ENCODE peak calls at places on chromosome 11, in ten cellular contexts. One of them, this sample, is unnamed.

GRCh38 chr11:96054870-96055705 is 131.2 kb upstream of the MTMR2 start:
- DNase-seq in gastrocnemius medialis: no peak
- DNase-seq in neuronal stem cell: peak; percentile 71
- DNase-seq in SW480: peak; percentile 80
- DNase-seq in epithelial cell of esophagus: peak; percentile 59
- DNase-seq in T1000: no peak
- DNase-seq in NCI-H1092 treated with DMSO at 0.1 percent for 48 hours: peak; percentile 37
- DNase-seq in germinal center: peak; percentile 27
- DNase-seq in iris pigment epithelial cell: peak; percentile 59
- DNase-seq in activated T-helper 1 cell treated with Interleukin-2 at 50 U/mL for 16 hours: no peak
- DNase-seq in this sample: peak; percentile 53

GRCh38 chr11:67668191-67668551 is 6.3 kb downstream of the ALDH3B2 start:
- DNase-seq in NCI-H1092 treated with DMSO at 0.1 percent for 48 hours: no peak
- DNase-seq in activated T-helper 1 cell treated with Interleukin-2 at 50 U/mL for 16 hours: no peak
- DNase-seq in neuronal stem cell: no peak
- DNase-seq in iris pigment epithelial cell: no peak
- DNase-seq in germinal center: no peak
- DNase-seq in T1000: no peak
- DNase-seq in gastrocnemius medialis: no peak
- DNase-seq in epithelial cell of esophagus: no peak
- DNase-seq in SW480: no peak
- DNase-seq in this sample: no peak

GRCh38 chr11:74849525-74850391 is 99.1 kb downstream of the XRRA1 start:
- DNase-seq in epithelial cell of esophagus: peak; percentile 49
- DNase-seq in neuronal stem cell: peak; percentile 17
- DNase-seq in iris pigment epithelial cell: peak; percentile 62
- DNase-seq in NCI-H1092 treated with DMSO at 0.1 percent for 48 hours: no peak
- DNase-seq in activated T-helper 1 cell treated with Interleukin-2 at 50 U/mL for 16 hours: no peak
- DNase-seq in germinal center: no peak
- DNase-seq in T1000: peak; percentile 85
- DNase-seq in SW480: peak; percentile 17
- DNase-seq in gastrocnemius medialis: no peak
- DNase-seq in this sample: no peak

GRCh38 chr11:126978911-126979310 is 21.7 kb downstream of the KIRREL3 start:
- DNase-seq in epithelial cell of esophagus: no peak
- DNase-seq in germinal center: no peak
- DNase-seq in T1000: no peak
- DNase-seq in SW480: no peak
- DNase-seq in neuronal stem cell: no peak
- DNase-seq in gastrocnemius medialis: no peak
- DNase-seq in iris pigment epithelial cell: no peak
- DNase-seq in NCI-H1092 treated with DMSO at 0.1 percent for 48 hours: peak; percentile 97
- DNase-seq in activated T-helper 1 cell treated with Interleukin-2 at 50 U/mL for 16 hours: no peak
- DNase-seq in this sample: no peak

GRCh38 chr11:3971756-3972404 is 116.4 kb downstream of the STIM1 start:
- DNase-seq in SW480: no peak
- DNase-seq in germinal center: no peak
- DNase-seq in activated T-helper 1 cell treated with Interleukin-2 at 50 U/mL for 16 hours: no peak
- DNase-seq in neuronal stem cell: no peak
- DNase-seq in T1000: no peak
- DNase-seq in iris pigment epithelial cell: peak; percentile 61
- DNase-seq in NCI-H1092 treated with DMSO at 0.1 percent for 48 hours: no peak
- DNase-seq in gastrocnemius medialis: no peak
- DNase-seq in epithelial cell of esophagus: peak; percentile 28
- DNase-seq in this sample: peak; percentile 23

GRCh38 chr11:62399868-62400245 is 19.0 kb upstream of the SCGB1A1 start:
- DNase-seq in activated T-helper 1 cell treated with Interleukin-2 at 50 U/mL for 16 hours: no peak
- DNase-seq in NCI-H1092 treated with DMSO at 0.1 percent for 48 hours: no peak
- DNase-seq in gastrocnemius medialis: no peak
- DNase-seq in iris pigment epithelial cell: no peak
- DNase-seq in neuronal stem cell: no peak
- DNase-seq in epithelial cell of esophagus: no peak
- DNase-seq in SW480: no peak
- DNase-seq in T1000: no peak
- DNase-seq in germinal center: no peak
- DNase-seq in this sample: no peak

GRCh38 chr11:43830928-43831440 is 49.6 kb upstream of the ALKBH3 start:
- DNase-seq in NCI-H1092 treated with DMSO at 0.1 percent for 48 hours: no peak
- DNase-seq in gastrocnemius medialis: peak; percentile 48
- DNase-seq in iris pigment epithelial cell: peak; percentile 100
- DNase-seq in germinal center: no peak
- DNase-seq in activated T-helper 1 cell treated with Interleukin-2 at 50 U/mL for 16 hours: no peak
- DNase-seq in neuronal stem cell: peak; percentile 24
- DNase-seq in SW480: peak; percentile 100
- DNase-seq in epithelial cell of esophagus: peak; percentile 99
- DNase-seq in T1000: peak; percentile 85
- DNase-seq in this sample: peak; percentile 77

GRCh38 chr11:110463153-110463552 is 33.4 kb downstream of the FDX1 start:
- DNase-seq in activated T-helper 1 cell treated with Interleukin-2 at 50 U/mL for 16 hours: no peak
- DNase-seq in germinal center: no peak
- DNase-seq in T1000: no peak
- DNase-seq in gastrocnemius medialis: peak; percentile 29
- DNase-seq in NCI-H1092 treated with DMSO at 0.1 percent for 48 hours: peak; percentile 58
- DNase-seq in neuronal stem cell: peak; percentile 23
- DNase-seq in epithelial cell of esophagus: peak; percentile 60
- DNase-seq in SW480: peak; percentile 21
- DNase-seq in iris pigment epithelial cell: peak; percentile 75
- DNase-seq in this sample: peak; percentile 63

GRCh38 chr11:71491531-71492329 is 35.3 kb upstream of the KRTAP5-7 start:
- DNase-seq in activated T-helper 1 cell treated with Interleukin-2 at 50 U/mL for 16 hours: no peak
- DNase-seq in neuronal stem cell: no peak
- DNase-seq in germinal center: no peak
- DNase-seq in gastrocnemius medialis: no peak
- DNase-seq in epithelial cell of esophagus: no peak
- DNase-seq in SW480: no peak
- DNase-seq in T1000: no peak
- DNase-seq in NCI-H1092 treated with DMSO at 0.1 percent for 48 hours: no peak
- DNase-seq in iris pigment epithelial cell: no peak
- DNase-seq in this sample: no peak

GRCh38 chr11:36306888-36307287 is 10.8 kb downstream of the PRR5L start:
- DNase-seq in activated T-helper 1 cell treated with Interleukin-2 at 50 U/mL for 16 hours: no peak
- DNase-seq in T1000: no peak
- DNase-seq in epithelial cell of esophagus: peak; percentile 32
- DNase-seq in SW480: peak; percentile 11
- DNase-seq in iris pigment epithelial cell: no peak
- DNase-seq in NCI-H1092 treated with DMSO at 0.1 percent for 48 hours: no peak
- DNase-seq in neuronal stem cell: no peak
- DNase-seq in germinal center: no peak
- DNase-seq in gastrocnemius medialis: no peak
- DNase-seq in this sample: peak; percentile 36

GRCh38 chr11:73380321-73380720 is 4.1 kb downstream of the RELT start:
- DNase-seq in germinal center: no peak
- DNase-seq in neuronal stem cell: no peak
- DNase-seq in T1000: no peak
- DNase-seq in gastrocnemius medialis: peak; percentile 82
- DNase-seq in iris pigment epithelial cell: no peak
- DNase-seq in epithelial cell of esophagus: no peak
- DNase-seq in NCI-H1092 treated with DMSO at 0.1 percent for 48 hours: no peak
- DNase-seq in SW480: no peak
- DNase-seq in activated T-helper 1 cell treated with Interleukin-2 at 50 U/mL for 16 hours: no peak
- DNase-seq in this sample: no peak

GRCh38 chr11:35746356-35747153 is 84.0 kb downstream of the TRIM44 start:
- DNase-seq in T1000: no peak
- DNase-seq in NCI-H1092 treated with DMSO at 0.1 percent for 48 hours: no peak
- DNase-seq in gastrocnemius medialis: no peak
- DNase-seq in germinal center: no peak
- DNase-seq in epithelial cell of esophagus: no peak
- DNase-seq in neuronal stem cell: no peak
- DNase-seq in iris pigment epithelial cell: no peak
- DNase-seq in SW480: no peak
- DNase-seq in activated T-helper 1 cell treated with Interleukin-2 at 50 U/mL for 16 hours: no peak
- DNase-seq in this sample: no peak

GRCh38 chr11:32881286-32881685 is 11.3 kb upstream of the QSER1 start:
- DNase-seq in gastrocnemius medialis: no peak
- DNase-seq in activated T-helper 1 cell treated with Interleukin-2 at 50 U/mL for 16 hours: no peak
- DNase-seq in SW480: no peak
- DNase-seq in germinal center: no peak
- DNase-seq in T1000: no peak
- DNase-seq in iris pigment epithelial cell: no peak
- DNase-seq in neuronal stem cell: no peak
- DNase-seq in NCI-H1092 treated with DMSO at 0.1 percent for 48 hours: no peak
- DNase-seq in epithelial cell of esophagus: peak; percentile 91
- DNase-seq in this sample: no peak

GRCh38 chr11:120197254-120197891 is 13.5 kb upstream of the OAF start:
- DNase-seq in neuronal stem cell: no peak
- DNase-seq in SW480: no peak
- DNase-seq in iris pigment epithelial cell: no peak
- DNase-seq in NCI-H1092 treated with DMSO at 0.1 percent for 48 hours: no peak
- DNase-seq in T1000: no peak
- DNase-seq in germinal center: no peak
- DNase-seq in activated T-helper 1 cell treated with Interleukin-2 at 50 U/mL for 16 hours: no peak
- DNase-seq in epithelial cell of esophagus: no peak
- DNase-seq in gastrocnemius medialis: no peak
- DNase-seq in this sample: peak; percentile 11

GRCh38 chr11:44779736-44780520 is 53.2 kb downstream of the TSPAN18 start:
- DNase-seq in gastrocnemius medialis: no peak
- DNase-seq in NCI-H1092 treated with DMSO at 0.1 percent for 48 hours: no peak
- DNase-seq in iris pigment epithelial cell: no peak
- DNase-seq in activated T-helper 1 cell treated with Interleukin-2 at 50 U/mL for 16 hours: no peak
- DNase-seq in SW480: no peak
- DNase-seq in neuronal stem cell: no peak
- DNase-seq in T1000: no peak
- DNase-seq in germinal center: no peak
- DNase-seq in epithelial cell of esophagus: no peak
- DNase-seq in this sample: no peak

GRCh38 chr11:47349521-47350095 is 2.9 kb downstream of the MYBPC3 start:
- DNase-seq in gastrocnemius medialis: no peak
- DNase-seq in neuronal stem cell: no peak
- DNase-seq in NCI-H1092 treated with DMSO at 0.1 percent for 48 hours: no peak
- DNase-seq in iris pigment epithelial cell: no peak
- DNase-seq in epithelial cell of esophagus: no peak
- DNase-seq in SW480: no peak
- DNase-seq in activated T-helper 1 cell treated with Interleukin-2 at 50 U/mL for 16 hours: no peak
- DNase-seq in T1000: no peak
- DNase-seq in germinal center: no peak
- DNase-seq in this sample: no peak

GRCh38 chr11:848380-848931 is 5.8 kb downstream of the TSPAN4 start:
- DNase-seq in epithelial cell of esophagus: peak; percentile 31
- DNase-seq in neuronal stem cell: no peak
- DNase-seq in iris pigment epithelial cell: no peak
- DNase-seq in T1000: peak; percentile 29
- DNase-seq in germinal center: peak; percentile 82
- DNase-seq in gastrocnemius medialis: no peak
- DNase-seq in SW480: no peak
- DNase-seq in activated T-helper 1 cell treated with Interleukin-2 at 50 U/mL for 16 hours: peak; percentile 52
- DNase-seq in NCI-H1092 treated with DMSO at 0.1 percent for 48 hours: peak; percentile 12
- DNase-seq in this sample: no peak

GRCh38 chr11:32056445-32056844 is 34.4 kb upstream of the RCN1 start:
- DNase-seq in germinal center: no peak
- DNase-seq in T1000: no peak
- DNase-seq in activated T-helper 1 cell treated with Interleukin-2 at 50 U/mL for 16 hours: no peak
- DNase-seq in epithelial cell of esophagus: no peak
- DNase-seq in iris pigment epithelial cell: peak; percentile 48
- DNase-seq in gastrocnemius medialis: no peak
- DNase-seq in NCI-H1092 treated with DMSO at 0.1 percent for 48 hours: no peak
- DNase-seq in SW480: peak; percentile 79
- DNase-seq in neuronal stem cell: no peak
- DNase-seq in this sample: peak; percentile 49

GRCh38 chr11:125062931-125063428 is at the start of gene SLC37A2:
- DNase-seq in SW480: peak; percentile 73
- DNase-seq in epithelial cell of esophagus: peak; percentile 74
- DNase-seq in germinal center: peak; percentile 84
- DNase-seq in activated T-helper 1 cell treated with Interleukin-2 at 50 U/mL for 16 hours: no peak
- DNase-seq in T1000: peak; percentile 43
- DNase-seq in gastrocnemius medialis: peak; percentile 56
- DNase-seq in iris pigment epithelial cell: peak; percentile 51
- DNase-seq in NCI-H1092 treated with DMSO at 0.1 percent for 48 hours: peak; percentile 33
- DNase-seq in neuronal stem cell: peak; percentile 62
- DNase-seq in this sample: peak; percentile 68

GRCh38 chr11:1305063-1305495 is 4.4 kb downstream of the TOLLIP start:
- DNase-seq in gastrocnemius medialis: no peak
- DNase-seq in SW480: no peak
- DNase-seq in T1000: no peak
- DNase-seq in NCI-H1092 treated with DMSO at 0.1 percent for 48 hours: no peak
- DNase-seq in epithelial cell of esophagus: no peak
- DNase-seq in iris pigment epithelial cell: no peak
- DNase-seq in germinal center: no peak
- DNase-seq in activated T-helper 1 cell treated with Interleukin-2 at 50 U/mL for 16 hours: no peak
- DNase-seq in neuronal stem cell: no peak
- DNase-seq in this sample: no peak

GRCh38 chr11:14636119-14636518 is 7.5 kb upstream of the PDE3B start:
- DNase-seq in NCI-H1092 treated with DMSO at 0.1 percent for 48 hours: no peak
- DNase-seq in activated T-helper 1 cell treated with Interleukin-2 at 50 U/mL for 16 hours: no peak
- DNase-seq in iris pigment epithelial cell: no peak
- DNase-seq in neuronal stem cell: no peak
- DNase-seq in SW480: no peak
- DNase-seq in epithelial cell of esophagus: no peak
- DNase-seq in germinal center: no peak
- DNase-seq in gastrocnemius medialis: no peak
- DNase-seq in T1000: no peak
- DNase-seq in this sample: no peak

GRCh38 chr11:67646535-67647336 is 3.8 kb downstream of the ACY3 start:
- DNase-seq in activated T-helper 1 cell treated with Interleukin-2 at 50 U/mL for 16 hours: peak; percentile 24
- DNase-seq in neuronal stem cell: no peak
- DNase-seq in germinal center: peak; percentile 71
- DNase-seq in gastrocnemius medialis: no peak
- DNase-seq in epithelial cell of esophagus: no peak
- DNase-seq in NCI-H1092 treated with DMSO at 0.1 percent for 48 hours: no peak
- DNase-seq in SW480: peak; percentile 66
- DNase-seq in T1000: no peak
- DNase-seq in iris pigment epithelial cell: no peak
- DNase-seq in this sample: no peak

GRCh38 chr11:6397636-6398035 is 7.4 kb downstream of the SMPD1 start:
- DNase-seq in epithelial cell of esophagus: peak; percentile 23
- DNase-seq in activated T-helper 1 cell treated with Interleukin-2 at 50 U/mL for 16 hours: no peak
- DNase-seq in germinal center: no peak
- DNase-seq in T1000: no peak
- DNase-seq in NCI-H1092 treated with DMSO at 0.1 percent for 48 hours: no peak
- DNase-seq in SW480: no peak
- DNase-seq in gastrocnemius medialis: no peak
- DNase-seq in neuronal stem cell: no peak
- DNase-seq in iris pigment epithelial cell: peak; percentile 45
- DNase-seq in this sample: no peak

GRCh38 chr11:41660585-41660984 is 201.1 kb upstream of the LRRC4C start:
- DNase-seq in gastrocnemius medialis: no peak
- DNase-seq in iris pigment epithelial cell: no peak
- DNase-seq in activated T-helper 1 cell treated with Interleukin-2 at 50 U/mL for 16 hours: no peak
- DNase-seq in epithelial cell of esophagus: no peak
- DNase-seq in neuronal stem cell: no peak
- DNase-seq in T1000: no peak
- DNase-seq in germinal center: no peak
- DNase-seq in NCI-H1092 treated with DMSO at 0.1 percent for 48 hours: no peak
- DNase-seq in SW480: no peak
- DNase-seq in this sample: peak; percentile 32

GRCh38 chr11:94120946-94121345 is 7.7 kb upstream of the PANX1 start:
- DNase-seq in neuronal stem cell: no peak
- DNase-seq in epithelial cell of esophagus: peak; percentile 58
- DNase-seq in SW480: no peak
- DNase-seq in iris pigment epithelial cell: peak; percentile 80
- DNase-seq in gastrocnemius medialis: no peak
- DNase-seq in activated T-helper 1 cell treated with Interleukin-2 at 50 U/mL for 16 hours: no peak
- DNase-seq in T1000: no peak
- DNase-seq in NCI-H1092 treated with DMSO at 0.1 percent for 48 hours: no peak
- DNase-seq in germinal center: no peak
- DNase-seq in this sample: no peak

GRCh38 chr11:19460718-19461405 is 220.1 kb upstream of the E2F8 start:
- DNase-seq in neuronal stem cell: no peak
- DNase-seq in T1000: no peak
- DNase-seq in gastrocnemius medialis: no peak
- DNase-seq in NCI-H1092 treated with DMSO at 0.1 percent for 48 hours: peak; percentile 4
- DNase-seq in germinal center: no peak
- DNase-seq in iris pigment epithelial cell: no peak
- DNase-seq in activated T-helper 1 cell treated with Interleukin-2 at 50 U/mL for 16 hours: no peak
- DNase-seq in SW480: no peak
- DNase-seq in epithelial cell of esophagus: no peak
- DNase-seq in this sample: no peak

GRCh38 chr11:75771646-75772410 is 3.2 kb downstream of the DGAT2 start:
- DNase-seq in NCI-H1092 treated with DMSO at 0.1 percent for 48 hours: no peak
- DNase-seq in epithelial cell of esophagus: peak; percentile 86
- DNase-seq in T1000: peak; percentile 58
- DNase-seq in neuronal stem cell: no peak
- DNase-seq in activated T-helper 1 cell treated with Interleukin-2 at 50 U/mL for 16 hours: no peak
- DNase-seq in iris pigment epithelial cell: peak; percentile 91
- DNase-seq in gastrocnemius medialis: no peak
- DNase-seq in SW480: no peak
- DNase-seq in germinal center: no peak
- DNase-seq in this sample: no peak

GRCh38 chr11:67238894-67239794 is 27.1 kb upstream of the GRK2 start:
- DNase-seq in germinal center: no peak
- DNase-seq in NCI-H1092 treated with DMSO at 0.1 percent for 48 hours: no peak
- DNase-seq in neuronal stem cell: no peak
- DNase-seq in SW480: no peak
- DNase-seq in activated T-helper 1 cell treated with Interleukin-2 at 50 U/mL for 16 hours: no peak
- DNase-seq in iris pigment epithelial cell: peak; percentile 36
- DNase-seq in T1000: no peak
- DNase-seq in epithelial cell of esophagus: peak; percentile 63
- DNase-seq in gastrocnemius medialis: no peak
- DNase-seq in this sample: no peak